ENCODE peak calls at places on chromosomes 7 and 10, in ten cellular contexts. K, X, I, L, C, J, D, P, T and O are unnamed samples.
A peak's percentile ranks its signal among the peaks of the same experiment; 100 is the strongest.

GRCh38 chr10:101441539-101442455 is 87.8 kb downstream of the BTRC start:
- DNase-seq in K (peak; percentile 30), X (peak; percentile 79), I (no peak), L (no peak), C (peak; percentile 73), J (no peak), D (peak; percentile 81), P (no peak), T (no peak), O (peak; percentile 30)

GRCh38 chr7:128424936-128425335 is 15.2 kb upstream of the IMPDH1 start:
- DNase-seq in K (no peak), X (no peak), I (no peak), L (no peak), C (no peak), J (no peak), D (no peak), P (no peak), T (no peak), O (no peak)

GRCh38 chr10:78875932-78876331 is 192.8 kb upstream of the ZMIZ1 start:
- DNase-seq in K (no peak), X (no peak), I (no peak), L (no peak), C (no peak), J (no peak), D (no peak), P (no peak), T (no peak), O (no peak)

GRCh38 chr10:119598397-119598796 is 1.6 kb upstream of the TIAL1 start:
- DNase-seq in K (no peak), X (no peak), I (no peak), L (no peak), C (no peak), J (no peak), D (no peak), P (no peak), T (no peak), O (no peak)

GRCh38 chr7:148750442-148751355 is 52.0 kb downstream of the CUL1 start:
- DNase-seq in K (no peak), X (no peak), I (no peak), L (no peak), C (no peak), J (no peak), D (no peak), P (no peak), T (no peak), O (no peak)

GRCh38 chr7:119720541-119720940 is 552.4 kb upstream of the KCND2 start:
- DNase-seq in K (peak; percentile 58), X (peak; percentile 83), I (no peak), L (no peak), C (no peak), J (no peak), D (no peak), P (no peak), T (no peak), O (no peak)

GRCh38 chr7:144255471-144255897 is 9.1 kb downstream of the OR2A7 start:
- DNase-seq in K (no peak), X (no peak), I (no peak), L (no peak), C (no peak), J (peak; percentile 6), D (peak; percentile 5), P (no peak), T (no peak), O (no peak)

GRCh38 chr10:113920819-113921345 is 66.4 kb downstream of the NHLRC2 start:
- DNase-seq in K (no peak), X (no peak), I (no peak), L (no peak), C (no peak), J (no peak), D (no peak), P (no peak), T (no peak), O (peak; percentile 23)

GRCh38 chr10:96468845-96469244 is 44.9 kb downstream of the TLL2 start:
- DNase-seq in K (no peak), X (no peak), I (no peak), L (no peak), C (no peak), J (no peak), D (no peak), P (no peak), T (no peak), O (no peak)

GRCh38 chr7:100407285-100408180 is 21.0 kb downstream of the ZCWPW1 start:
- DNase-seq in K (peak; percentile 41), X (peak; percentile 81), I (no peak), L (no peak), C (peak; percentile 44), J (peak; percentile 49), D (peak; percentile 89), P (no peak), T (peak; percentile 29), O (no peak)

GRCh38 chr10:98262571-98262970 is 5.4 kb downstream of the LOXL4 start:
- DNase-seq in K (no peak), X (peak; percentile 35), I (no peak), L (no peak), C (no peak), J (no peak), D (peak; percentile 75), P (no peak), T (no peak), O (peak; percentile 21)

GRCh38 chr7:148242271-148242801 is 348.2 kb upstream of the C7orf33 start:
- DNase-seq in K (no peak), X (peak; percentile 60), I (peak; percentile 20), L (no peak), C (peak; percentile 30), J (no peak), D (peak; percentile 89), P (no peak), T (peak; percentile 42), O (no peak)

GRCh38 chr7:1081931-1082401 is 5.9 kb upstream of the GPER1 start:
- DNase-seq in K (peak; percentile 38), X (peak; percentile 51), I (no peak), L (no peak), C (no peak), J (no peak), D (no peak), P (no peak), T (no peak), O (no peak)

GRCh38 chr7:16129431-16130126 is 291.8 kb downstream of the CRPPA start:
- DNase-seq in K (peak; percentile 32), X (peak; percentile 76), I (no peak), L (no peak), C (no peak), J (no peak), D (no peak), P (no peak), T (no peak), O (peak; percentile 7)

GRCh38 chr10:122565766-122566206 is 5.2 kb downstream of the DMBT1 start:
- DNase-seq in K (peak; percentile 72), X (peak; percentile 90), I (peak; percentile 65), L (peak; percentile 80), C (peak; percentile 56), J (peak; percentile 85), D (peak; percentile 89), P (peak; percentile 79), T (peak; percentile 87), O (no peak)

DNA sequence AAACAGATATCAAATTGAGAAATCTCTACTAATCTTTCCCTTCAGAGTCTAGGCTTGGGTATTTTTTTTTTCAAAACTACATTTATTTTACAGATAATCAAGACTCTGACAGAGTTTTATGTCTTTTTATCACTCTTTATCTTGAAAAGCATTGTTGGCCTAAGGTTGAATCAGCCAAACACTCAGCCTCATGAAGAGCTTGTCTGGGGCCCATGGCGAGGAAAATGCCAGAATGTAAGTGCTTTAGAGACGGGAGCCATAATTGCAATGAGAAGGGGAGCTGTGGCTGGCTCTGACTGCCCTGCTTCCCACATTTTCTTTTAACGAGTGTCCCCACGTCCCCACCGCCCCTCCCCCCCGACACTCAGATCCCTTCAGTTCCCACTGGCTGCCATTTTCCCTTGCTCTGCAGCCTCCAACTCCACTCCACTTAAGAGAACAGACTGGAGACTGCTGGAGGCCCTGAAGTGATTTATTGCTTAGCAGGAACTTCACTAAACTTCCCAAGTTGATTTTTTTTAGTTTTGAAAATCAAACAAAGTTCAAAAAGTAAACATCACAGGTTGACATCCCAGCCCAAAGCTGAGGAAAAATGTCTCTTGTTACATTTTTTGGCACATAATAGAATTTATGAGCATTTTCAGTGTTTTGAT is 637.6 kb upstream of the GALNT17 start:
- DNase-seq in K (no peak), X (no peak), I (no peak), L (no peak), C (no peak), J (no peak), D (no peak), P (no peak), T (no peak), O (no peak)
- H3K27ac ChIP-seq in K (no peak overlapping the region), X (no peak overlapping the region), I (no peak overlapping the region), L (no peak overlapping the region), C (no peak overlapping the region), J (no peak overlapping the region), D (no peak overlapping the region), P (no peak overlapping the region), T (no peak overlapping the region), O (no peak overlapping the region)

DNA sequence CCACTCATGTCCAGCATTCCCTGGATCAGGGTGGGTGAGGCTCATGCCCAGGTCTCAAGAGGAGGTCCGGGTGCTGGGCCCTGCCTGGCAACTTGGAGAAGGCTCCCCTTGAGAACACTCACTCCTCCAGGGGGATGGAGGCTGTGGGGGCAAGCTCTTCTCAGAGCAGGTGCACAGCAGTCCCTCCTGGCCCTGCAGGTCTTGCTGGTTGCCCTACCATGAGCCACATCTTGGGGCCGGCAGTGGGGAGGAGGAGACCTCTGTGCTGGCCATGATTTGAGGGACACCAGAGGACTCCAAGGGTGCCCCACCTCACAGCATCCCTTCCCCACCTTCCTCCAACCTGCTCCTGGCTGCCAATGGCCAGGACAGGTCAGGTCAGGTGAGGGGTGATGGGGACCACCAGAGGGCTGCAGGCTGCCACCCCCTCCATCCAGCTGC is 87.4 kb upstream of the RET start:
- DNase-seq in K (no peak), X (no peak), I (no peak), L (peak; percentile 42), C (no peak), J (no peak), D (no peak), P (peak; percentile 15), T (no peak), O (no peak)
- H3K27ac ChIP-seq in K (no peak overlapping the region), X (no peak overlapping the region), I (no peak overlapping the region), L (no peak overlapping the region), C (no peak overlapping the region), J (no peak overlapping the region), D (no peak overlapping the region), P (no peak overlapping the region), T (no peak overlapping the region), O (no peak overlapping the region)

DNA sequence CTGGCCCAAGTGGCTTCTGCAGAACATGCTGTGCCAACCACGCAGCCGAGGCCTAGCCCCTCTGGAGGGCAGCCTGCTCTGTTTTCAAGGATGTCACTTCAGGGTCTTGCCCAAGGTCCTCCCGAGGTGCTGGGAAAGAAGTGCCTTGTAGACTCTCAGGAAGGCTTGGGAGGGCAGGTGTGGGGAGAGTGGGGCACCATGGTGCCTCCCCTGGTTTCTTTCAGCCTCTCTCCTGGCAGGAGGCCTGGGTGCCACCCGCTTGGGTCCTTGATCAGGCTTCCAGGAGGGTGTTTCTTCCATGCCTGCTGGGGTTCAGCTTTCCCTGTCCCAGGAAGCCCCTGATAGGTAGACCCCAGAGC is 124.5 kb downstream of the NEURL1 start:
- DNase-seq in K (no peak), X (no peak), I (no peak), L (no peak), C (no peak), J (no peak), D (no peak), P (no peak), T (no peak), O (no peak)
- H3K27ac ChIP-seq in K (no peak overlapping the region), X (peak overlapping the region; percentile 77), I (peak overlapping the region; percentile 65), L (peak overlapping the region; percentile 36), C (no peak overlapping the region), J (peak overlapping the region; percentile 72), D (no peak overlapping the region), P (peak overlapping the region; percentile 73), T (no peak overlapping the region), O (no peak overlapping the region)

GRCh38 chr10:102704915-102705314 is 9.3 kb downstream of the ARL3 start:
- DNase-seq in K (no peak), X (peak; percentile 36), I (no peak), L (no peak), C (peak; percentile 25), J (no peak), D (no peak), P (no peak), T (no peak), O (no peak)
- H3K27ac ChIP-seq in K (peak overlapping the region; percentile 55), X (peak overlapping the region; percentile 50), I (no peak overlapping the region), L (no peak overlapping the region), C (no peak overlapping the region), J (no peak overlapping the region), D (no peak overlapping the region), P (no peak overlapping the region), T (no peak overlapping the region), O (no peak overlapping the region)